ENCODE peak calls at places on chromosomes 1 and 21, in eight cellular contexts. F is adrenal gland; A is amniotic stem cell; X is germinal center; Z is brain microvascular endothelial cell; G is stimulated activated CD4-positive, alpha-beta T cell treated with anti-CD3 and anti-CD28 coated beads, Interleukin-12 subunit alpha, Interleukin-12 subunit beta, amount 100 ng/mL, for 48 hours; Q is tibial artery; W is stimulated activated CD8-positive, alpha-beta memory T cell treated with anti-CD3 and anti-CD28 coated beads, Interleukin-2, amount 100 ng/mL, for 48 hours. N is an unnamed sample.

GRCh38 chr21:16330340-16331319 is 600.8 kb downstream of the USP25 start:
- DNase-seq in X (peak; percentile 2), G (no peak), Q (no peak), W (no peak), Z (peak; percentile 71), A (peak; percentile 50), F (no peak), N (peak; percentile 80)

GRCh38 chr1:36096500-36097412 is 8.1 kb downstream of the ADPRS start:
- DNase-seq in Z (no peak), W (no peak), F (peak; percentile 65), X (no peak), G (no peak), Q (no peak), A (no peak), N (no peak)

GRCh38 chr1:15425961-15426360 is 12.3 kb upstream of the CTRC start:
- DNase-seq in W (no peak), G (no peak), F (no peak), X (no peak), Z (no peak), A (no peak), Q (no peak), N (no peak)

GRCh38 chr1:110098222-110099026 is 13.8 kb upstream of the UBL4B start:
- DNase-seq in X (no peak), A (no peak), Q (no peak), Z (no peak), F (no peak), G (no peak), W (no peak), N (no peak)

GRCh38 chr1:244350027-244350426 is 101.7 kb downstream of the ADSS2 start:
- DNase-seq in X (no peak), Q (no peak), A (no peak), Z (no peak), W (no peak), F (no peak), G (no peak), N (no peak)

GRCh38 chr1:110383311-110383990 is 7.4 kb downstream of the SLC16A4 start:
- DNase-seq in W (no peak), G (no peak), X (no peak), Q (no peak), A (no peak), F (no peak), Z (peak; percentile 3), N (peak; percentile 62)

GRCh38 chr1:84247425-84248220 is 53.9 kb upstream of the SAMD13 start:
- DNase-seq in F (no peak), G (no peak), Q (no peak), A (peak; percentile 38), W (no peak), X (no peak), Z (peak; percentile 97), N (peak; percentile 86)

GRCh38 chr21:43321611-43322010 is 105.3 kb downstream of the SIK1 start:
- DNase-seq in Z (no peak), A (no peak), F (no peak), W (no peak), Q (no peak), G (no peak), X (no peak), N (no peak)

GRCh38 chr1:29543586-29543985 is 307.3 kb downstream of the PTPRU start:
- DNase-seq in F (no peak), G (no peak), W (no peak), Q (peak; percentile 49), X (no peak), A (no peak), Z (no peak), N (no peak)

GRCh38 chr1:230901711-230902110 is 33.4 kb upstream of the C1orf198 start:
- DNase-seq in W (no peak), X (no peak), F (no peak), Q (no peak), A (no peak), Z (no peak), G (no peak), N (no peak)

GRCh38 chr1:70840260-70840953 is 207.2 kb downstream of the PTGER3 start:
- DNase-seq in W (no peak), F (no peak), Z (no peak), X (no peak), Q (no peak), G (no peak), A (no peak), N (peak; percentile 56)

GRCh38 chr1:242692988-242693387 is 168.5 kb upstream of the PLD5 start:
- DNase-seq in Z (no peak), W (no peak), G (no peak), X (no peak), A (no peak), F (no peak), Q (no peak), N (no peak)

GRCh38 chr1:24562625-24563024 is 6.7 kb downstream of the NCMAP start:
- DNase-seq in Z (no peak), Q (peak; percentile 34), G (no peak), F (no peak), A (no peak), X (no peak), W (no peak), N (no peak)

GRCh38 chr1:147726161-147726560 is 34.2 kb downstream of the GJA5 start:
- DNase-seq in G (no peak), A (no peak), Q (no peak), Z (no peak), X (no peak), W (no peak), F (no peak), N (no peak)

GRCh38 chr21:39004776-39005605 is 178.3 kb downstream of the PSMG1 start:
- DNase-seq in A (no peak), F (peak; percentile 77), Q (peak; percentile 83), G (no peak), W (no peak), Z (no peak), X (no peak), N (peak; percentile 33)

GRCh38 chr1:98053471-98054366 is 132.9 kb upstream of the DPYD start:
- DNase-seq in F (peak; percentile 71), A (peak; percentile 33), G (peak; percentile 8), X (peak; percentile 64), Z (peak; percentile 54), Q (peak; percentile 70), W (peak; percentile 57), N (peak; percentile 23)

GRCh38 chr1:185701650-185702049 is 32.5 kb upstream of the HMCN1 start:
- DNase-seq in W (no peak), Q (no peak), X (no peak), Z (no peak), G (no peak), F (no peak), A (no peak), N (no peak)

GRCh38 chr21:17479606-17480005 is 33.2 kb upstream of the CXADR start:
- DNase-seq in Z (no peak), F (no peak), W (no peak), Q (no peak), G (no peak), X (no peak), A (no peak), N (no peak)

GRCh38 chr21:25561668-25562641 is 45.3 kb downstream of the MRPL39 start:
- DNase-seq in G (peak; percentile 80), W (peak; percentile 71), F (peak; percentile 63), X (peak; percentile 73), Q (peak; percentile 75), A (peak; percentile 37), Z (peak; percentile 66), N (peak; percentile 42)

GRCh38 chr1:47711848-47712492 is 274.1 kb downstream of the FOXD2 start:
- DNase-seq in X (no peak), F (no peak), A (no peak), Q (no peak), G (no peak), W (no peak), Z (no peak), N (no peak)

GRCh38 chr1:93015590-93015989 is 54.3 kb upstream of the DIPK1A start:
- DNase-seq in A (no peak), Z (no peak), G (no peak), F (no peak), X (no peak), W (no peak), Q (no peak), N (no peak)

GRCh38 chr1:110070282-110070967 is at the start of gene ALX3:
- DNase-seq in Z (no peak), G (no peak), A (no peak), Q (no peak), W (no peak), F (no peak), X (no peak), N (no peak)

GRCh38 chr21:45076245-45076661 is 1.9 kb downstream of the ADARB1 start:
- DNase-seq in A (no peak), F (no peak), G (no peak), Q (no peak), Z (peak; percentile 64), X (no peak), W (no peak), N (no peak)

GRCh38 chr1:171218661-171219060 is 29.6 kb upstream of the FMO1 start:
- DNase-seq in A (no peak), F (no peak), G (no peak), Q (no peak), X (no peak), Z (peak; percentile 2), W (no peak), N (no peak)

GRCh38 chr1:204344665-204345064 is 15.1 kb downstream of the PLEKHA6 start:
- DNase-seq in W (no peak), Q (no peak), G (no peak), Z (no peak), A (no peak), F (no peak), X (no peak), N (no peak)

GRCh38 chr1:212229654-212230053 is 55.6 kb upstream of the PPP2R5A start:
- DNase-seq in F (no peak), A (peak; percentile 41), Z (peak; percentile 50), G (no peak), X (no peak), Q (no peak), W (no peak), N (no peak)

GRCh38 chr21:44802396-44803153 is 955 bp upstream of the UBE2G2 start:
- DNase-seq in F (no peak), Z (no peak), X (peak; percentile 26), A (no peak), G (no peak), Q (no peak), W (no peak), N (no peak)

GRCh38 chr1:15089244-15089992 is 64.1 kb upstream of the TMEM51 start:
- DNase-seq in F (no peak), Z (no peak), A (no peak), W (no peak), Q (no peak), X (no peak), G (no peak), N (no peak)

GRCh38 chr1:71464016-71464415 is 383.2 kb upstream of the ZRANB2 start:
- DNase-seq in F (no peak), G (no peak), A (no peak), Q (no peak), Z (no peak), X (no peak), W (no peak), N (no peak)

GRCh38 chr1:178825167-178825566 is 45.7 kb downstream of the ANGPTL1 start:
- DNase-seq in X (no peak), F (no peak), G (no peak), Z (no peak), Q (no peak), W (no peak), A (no peak), N (no peak)

GRCh38 chr21:33069994-33070811 is at the start of gene OLIG1:
- DNase-seq in Q (no peak), A (no peak), Z (no peak), X (peak; percentile 61), W (peak; percentile 15), G (peak; percentile 21), F (no peak), N (no peak)

GRCh38 chr21:45361033-45361997 is 43.6 kb upstream of the COL18A1 start:
- DNase-seq in F (no peak), Q (no peak), W (no peak), X (no peak), Z (no peak), A (no peak), G (no peak), N (no peak)

GRCh38 chr1:108817016-108817415 is 39.9 kb downstream of the AKNAD1 start:
- DNase-seq in X (no peak), G (no peak), Q (no peak), A (no peak), Z (peak; percentile 7), F (no peak), W (no peak), N (peak; percentile 95)

GRCh38 chr1:41483960-41484844 is at the start of gene EDN2:
- DNase-seq in A (no peak), W (no peak), G (no peak), Q (no peak), F (no peak), Z (no peak), X (peak; percentile 23), N (peak; percentile 50)

N was measured in H4.